ENCODE peak calls at places on chromosome X, in six cellular contexts. X, P, Z, J, O and I are unnamed samples.

GRCh38 chrX:41447897-41448296 is 754 bp downstream of the NYX start:
- DNase-seq in X (no peak), P (no peak), Z (no peak), J (no peak), O (no peak), I (no peak)

GRCh38 chrX:103398321-103398937 is 22.1 kb downstream of the BEX3 start:
- DNase-seq in X (no peak), P (no peak), Z (peak; percentile 81), J (no peak), O (no peak), I (no peak)

GRCh38 chrX:19640693-19641374 is 125.5 kb upstream of the MAP3K15 start:
- DNase-seq in X (no peak), P (no peak), Z (no peak), J (no peak), O (no peak), I (no peak)

GRCh38 chrX:100328342-100328741 is 81.7 kb downstream of the PCDH19 start:
- DNase-seq in X (no peak), P (no peak), Z (no peak), J (no peak), O (no peak), I (no peak)

GRCh38 chrX:16457239-16457638 is 192.7 kb upstream of the S100G start:
- DNase-seq in X (no peak), P (no peak), Z (no peak), J (no peak), O (no peak), I (no peak)

GRCh38 chrX:48971325-48972213 is at the start of gene KCND1:
- DNase-seq in X (peak; percentile 33), P (peak; percentile 25), Z (peak; percentile 2), J (no peak), O (no peak), I (no peak)

GRCh38 chrX:34557733-34558132 is 99.4 kb downstream of the TMEM47 start:
- DNase-seq in X (no peak), P (no peak), Z (no peak), J (no peak), O (no peak), I (no peak)

GRCh38 chrX:136162827-136163427 is 15.6 kb downstream of the FHL1 start:
- DNase-seq in X (peak; percentile 49), P (peak; percentile 58), Z (peak; percentile 38), J (peak; percentile 46), O (no peak), I (no peak)

GRCh38 chrX:148593146-148593545 is 92.7 kb downstream of the AFF2 start:
- DNase-seq in X (no peak), P (no peak), Z (no peak), J (no peak), O (no peak), I (no peak)

GRCh38 chrX:124033821-124034220 is 72.3 kb downstream of the STAG2 start:
- DNase-seq in X (no peak), P (no peak), Z (peak; percentile 11), J (no peak), O (no peak), I (no peak)

GRCh38 chrX:54825716-54826428 is 18.3 kb downstream of the MAGED2 start:
- DNase-seq in X (no peak), P (no peak), Z (no peak), J (peak; percentile 37), O (no peak), I (no peak)

GRCh38 chrX:149374751-149375150 is 130.4 kb downstream of the IDS start:
- DNase-seq in X (no peak), P (no peak), Z (no peak), J (no peak), O (no peak), I (no peak)

GRCh38 chrX:118503260-118504041 is 7.8 kb downstream of the DOCK11 start:
- DNase-seq in X (no peak), P (no peak), Z (no peak), J (no peak), O (no peak), I (no peak)

GRCh38 chrX:3728454-3728853 is 15.0 kb upstream of the PRKX start:
- DNase-seq in X (no peak), P (no peak), Z (peak; percentile 71), J (no peak), O (no peak), I (no peak)

GRCh38 chrX:47796433-47796906 is 40.2 kb upstream of the ZNF81 start:
- DNase-seq in X (no peak), P (no peak), Z (peak; percentile 81), J (no peak), O (no peak), I (no peak)

GRCh38 chrX:131617182-131617581 is 73.3 kb downstream of the OR13H1 start:
- DNase-seq in X (no peak), P (no peak), Z (peak; percentile 10), J (no peak), O (no peak), I (no peak)

GRCh38 chrX:123475068-123475724 is 257.7 kb downstream of the THOC2 start:
- DNase-seq in X (no peak), P (no peak), Z (no peak), J (no peak), O (no peak), I (no peak)

GRCh38 chrX:20372533-20372932 is 105.8 kb upstream of the RPS6KA3 start:
- DNase-seq in X (no peak), P (no peak), Z (peak; percentile 14), J (no peak), O (no peak), I (no peak)

GRCh38 chrX:150482537-150483217 is 85.7 kb upstream of the MTM1 start:
- DNase-seq in X (no peak), P (no peak), Z (peak; percentile 70), J (no peak), O (no peak), I (peak; percentile 29)

GRCh38 chrX:153763989-153764755 is at the start of gene PLXNB3:
- DNase-seq in X (peak; percentile 62), P (peak; percentile 74), Z (peak; percentile 43), J (peak; percentile 78), O (peak; percentile 89), I (peak; percentile 66)

GRCh38 chrX:153761863-153762262 is 2.2 kb upstream of the PLXNB3 start:
- DNase-seq in X (no peak), P (no peak), Z (no peak), J (no peak), O (no peak), I (no peak)

GRCh38 chrX:153764786-153765137 is 713 bp downstream of the PLXNB3 start:
- DNase-seq in X (no peak), P (no peak), Z (no peak), J (no peak), O (no peak), I (no peak)

GRCh38 chrX:153763298-153763932 is 634 bp upstream of the PLXNB3 start:
- DNase-seq in X (no peak), P (no peak), Z (no peak), J (peak; percentile 6), O (no peak), I (no peak)

GRCh38 chrX:153762636-153763173 is 1.3 kb upstream of the PLXNB3 start:
- DNase-seq in X (no peak), P (no peak), Z (no peak), J (peak; percentile 2), O (no peak), I (no peak)
- TF ChIP-seq CTCF in X (no peak), P (no peak), Z (no peak), J (no peak), O (no peak), I (no peak)

DNA sequence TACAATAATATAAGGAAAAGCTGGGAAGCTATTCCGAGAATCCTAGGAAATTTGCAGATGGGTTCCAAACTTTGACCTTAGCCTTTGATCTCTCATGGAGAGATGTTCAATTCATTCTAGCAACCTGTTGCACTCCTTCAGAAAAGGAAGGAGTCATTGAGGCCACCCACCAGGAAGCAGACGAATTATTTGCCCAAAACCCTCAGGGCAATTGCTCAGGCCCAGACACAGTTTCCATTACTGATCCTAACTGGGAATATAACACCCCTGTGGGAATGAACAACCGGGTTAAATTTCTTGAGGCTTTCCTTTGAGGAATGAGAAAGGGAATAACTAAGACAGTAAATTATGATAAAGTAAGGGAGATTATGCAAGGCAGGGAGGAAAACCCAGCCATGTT is 13.5 kb upstream of the ZNF280C start:
- DNase-seq in X (no peak), P (no peak), Z (no peak), J (no peak), O (no peak), I (no peak)
- TF ChIP-seq CTCF in X (no peak), P (no peak), Z (no peak), J (no peak), O (no peak), I (no peak)

DNA sequence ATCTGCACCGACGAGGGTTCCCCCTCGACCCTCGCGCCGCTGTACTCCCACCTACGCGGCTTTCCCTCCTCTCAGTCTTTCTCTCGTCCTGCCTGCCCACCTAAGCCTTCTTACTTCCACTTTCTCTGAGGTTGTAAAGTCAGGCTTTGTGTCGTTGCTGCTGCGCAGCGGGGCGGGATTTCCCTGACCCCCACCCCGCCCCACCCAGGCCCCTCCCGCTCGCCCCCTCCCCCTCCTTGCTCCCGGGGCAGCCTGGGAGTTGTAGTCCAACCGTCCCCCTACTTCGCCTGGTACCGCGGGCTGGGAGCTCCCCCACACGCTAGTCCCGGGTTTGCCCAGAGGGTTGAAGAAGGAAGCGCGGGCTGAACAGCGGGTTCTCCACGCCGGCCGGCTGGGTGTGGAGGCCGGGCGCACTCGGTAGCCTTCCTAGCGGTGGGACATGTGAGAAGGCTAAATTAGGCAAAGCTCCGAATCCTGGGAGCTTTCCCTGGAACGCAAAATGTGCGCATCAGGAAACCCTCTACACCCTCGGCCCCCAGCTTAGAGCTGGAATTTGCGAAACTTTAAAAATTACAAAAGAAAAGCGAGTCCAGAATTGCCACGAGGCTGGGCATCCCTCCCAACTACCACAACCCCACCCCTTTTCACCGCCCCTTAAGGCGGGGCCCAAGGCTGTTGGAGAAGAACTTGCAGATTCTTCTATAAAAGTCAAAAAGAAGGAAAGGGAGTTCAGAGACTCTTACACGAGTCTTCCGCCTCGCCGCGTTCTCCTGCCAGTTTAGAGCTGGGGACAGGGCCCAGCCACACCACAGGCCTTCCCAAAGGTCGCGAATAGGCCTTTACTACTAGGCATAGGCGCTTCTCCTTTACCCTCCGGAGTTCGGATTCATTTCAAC is at the start of gene ATP11C:
- DNase-seq in X (peak; percentile 80), P (peak; percentile 74), Z (peak; percentile 69), J (peak; percentile 82), O (peak; percentile 87), I (peak; percentile 54)
- TF ChIP-seq CTCF in X (peak; percentile 16), P (no peak), Z (no peak), J (no peak), O (no peak), I (no peak)

GRCh38 chrX:52363247-52363883 is 5.5 kb upstream of the XAGE2 start:
- DNase-seq in X (no peak), P (peak; percentile 11), Z (peak; percentile 12), J (no peak), O (no peak), I (no peak)
- TF ChIP-seq CTCF in X (no peak), P (no peak), Z (peak; percentile 36), J (no peak), O (no peak), I (no peak)

DNA sequence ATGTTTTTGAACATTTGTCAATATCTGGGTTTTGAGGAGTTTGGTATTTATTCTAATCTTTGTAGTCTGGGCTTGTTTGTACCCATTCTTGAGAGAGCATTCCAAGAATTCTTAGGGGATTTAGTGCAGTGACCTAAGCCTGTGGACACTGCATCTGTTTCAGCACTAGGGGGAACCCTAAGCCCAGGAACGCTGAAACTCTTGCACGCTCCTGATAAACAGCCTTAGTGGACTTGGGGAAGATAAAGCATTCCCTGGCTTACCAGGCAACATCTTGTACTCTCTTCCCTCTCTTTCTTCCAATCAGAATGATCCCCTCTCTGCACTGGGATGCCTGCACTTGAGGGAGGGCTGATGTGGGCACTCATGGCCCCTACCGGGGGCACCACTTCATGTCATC is 654.9 kb upstream of the HTR2C start:
- DNase-seq in X (no peak), P (peak; percentile 43), Z (peak; percentile 19), J (no peak), O (no peak), I (no peak)
- TF ChIP-seq CTCF in X (no peak), P (peak; percentile 42), Z (peak; percentile 55), J (no peak), O (no peak), I (no peak)

GRCh38 chrX:23079347-23079746 is 79.6 kb downstream of the DDX53 start:
- DNase-seq in X (no peak), P (no peak), Z (no peak), J (no peak), O (no peak), I (no peak)
- TF ChIP-seq CTCF in X (no peak), P (peak; percentile 38), Z (no peak), J (no peak), O (no peak), I (no peak)